ENCODE peak calls at places on chromosome 13, in eight cellular contexts. A, E, T, L, W, K, D and P are unnamed samples.

GRCh38 chr13:52195052-52195837 is 35.8 kb upstream of the NEK3 start:
- DNase-seq in T (peak; percentile 82), W (peak; percentile 50), E (peak; percentile 48), K (peak; percentile 69), A (peak; percentile 86), L (no peak), D (peak; percentile 68), P (peak; percentile 89)

GRCh38 chr13:32246468-32246867 is 68.7 kb downstream of the ZAR1L start:
- DNase-seq in A (peak; percentile 55), W (peak; percentile 76), D (peak; percentile 48), E (no peak), T (peak; percentile 24), L (peak; percentile 48), K (peak; percentile 63), P (peak; percentile 57)

GRCh38 chr13:99572131-99572530 is 70.9 kb downstream of the TM9SF2 start:
- DNase-seq in A (no peak), T (no peak), L (no peak), E (no peak), W (peak; percentile 4), K (no peak), D (no peak), P (no peak)

GRCh38 chr13:31011193-31011860 is 78.9 kb downstream of the TEX26 start:
- DNase-seq in A (no peak), E (no peak), W (no peak), D (no peak), K (no peak), T (no peak), L (no peak), P (no peak)

GRCh38 chr13:33349314-33349995 is 63.9 kb upstream of the STARD13 start:
- DNase-seq in L (no peak), D (no peak), A (peak; percentile 35), K (peak; percentile 63), T (no peak), E (no peak), W (no peak), P (no peak)

GRCh38 chr13:70191034-70191433 is 82.8 kb upstream of the KLHL1 start:
- DNase-seq in T (no peak), D (no peak), L (no peak), W (no peak), A (no peak), E (no peak), K (no peak), P (no peak)

GRCh38 chr13:99758465-99759162 is 213.0 kb downstream of the ZIC5 start:
- DNase-seq in A (no peak), W (no peak), K (no peak), L (no peak), T (no peak), D (no peak), E (no peak), P (no peak)

GRCh38 chr13:47957073-47957472 is 44.0 kb downstream of the SUCLA2 start:
- DNase-seq in W (no peak), D (no peak), A (no peak), K (no peak), L (no peak), E (no peak), T (no peak), P (no peak)

GRCh38 chr13:74774252-74774651 is 640.0 kb upstream of the KLF12 start:
- DNase-seq in A (no peak), W (peak; percentile 75), T (no peak), L (no peak), E (no peak), D (no peak), K (no peak), P (no peak)

GRCh38 chr13:50156722-50157121 is 141.5 kb downstream of the KCNRG start:
- DNase-seq in K (no peak), L (no peak), D (no peak), W (no peak), A (no peak), T (no peak), E (no peak), P (no peak)

GRCh38 chr13:30934381-30934780 is 1.9 kb downstream of the TEX26 start:
- DNase-seq in L (no peak), T (no peak), E (no peak), D (no peak), W (peak; percentile 14), K (no peak), A (no peak), P (no peak)

GRCh38 chr13:114106991-114107685 is 25.3 kb downstream of the RASA3 start:
- DNase-seq in T (no peak), K (no peak), W (no peak), A (peak; percentile 16), D (no peak), E (no peak), L (no peak), P (peak; percentile 41)

GRCh38 chr13:113846639-113847318 is 17.1 kb downstream of the GAS6 start:
- DNase-seq in K (no peak), W (no peak), L (no peak), E (peak; percentile 28), D (no peak), T (no peak), A (no peak), P (no peak)

GRCh38 chr13:47252627-47253026 is 355.8 kb upstream of the HTR2A start:
- DNase-seq in L (no peak), A (no peak), W (peak; percentile 10), K (no peak), T (no peak), E (no peak), D (no peak), P (no peak)

GRCh38 chr13:77836423-77836822 is 82.2 kb downstream of the EDNRB start:
- DNase-seq in K (no peak), W (peak; percentile 44), T (no peak), L (no peak), E (no peak), A (no peak), D (no peak), P (no peak)

GRCh38 chr13:89401209-89401810 is 1730.1 kb downstream of the SLITRK5 start:
- DNase-seq in L (peak; percentile 58), A (no peak), E (no peak), K (no peak), D (no peak), W (peak; percentile 73), T (no peak), P (no peak)

GRCh38 chr13:27022571-27023311 is 148.9 kb downstream of the USP12 start:
- DNase-seq in L (peak; percentile 91), A (no peak), T (no peak), K (no peak), E (no peak), D (no peak), W (peak; percentile 89), P (no peak)

GRCh38 chr13:30004204-30004603 is 153.8 kb upstream of the UBL3 start:
- DNase-seq in T (no peak), K (no peak), W (peak; percentile 48), E (no peak), L (no peak), D (no peak), A (no peak), P (no peak)

GRCh38 chr13:35718084-35718483 is 241.6 kb upstream of the MAB21L1 start:
- DNase-seq in T (no peak), K (no peak), A (no peak), L (no peak), E (no peak), W (no peak), D (no peak), P (no peak)

GRCh38 chr13:52459668-52460067 is 4.4 kb downstream of the CKAP2 start:
- DNase-seq in L (no peak), T (no peak), D (no peak), W (peak; percentile 86), K (no peak), E (no peak), A (no peak), P (no peak)

GRCh38 chr13:70310720-70311119 is 202.5 kb upstream of the KLHL1 start:
- DNase-seq in W (no peak), T (no peak), A (no peak), E (no peak), K (peak; percentile 21), D (peak; percentile 48), L (no peak), P (no peak)

DNA sequence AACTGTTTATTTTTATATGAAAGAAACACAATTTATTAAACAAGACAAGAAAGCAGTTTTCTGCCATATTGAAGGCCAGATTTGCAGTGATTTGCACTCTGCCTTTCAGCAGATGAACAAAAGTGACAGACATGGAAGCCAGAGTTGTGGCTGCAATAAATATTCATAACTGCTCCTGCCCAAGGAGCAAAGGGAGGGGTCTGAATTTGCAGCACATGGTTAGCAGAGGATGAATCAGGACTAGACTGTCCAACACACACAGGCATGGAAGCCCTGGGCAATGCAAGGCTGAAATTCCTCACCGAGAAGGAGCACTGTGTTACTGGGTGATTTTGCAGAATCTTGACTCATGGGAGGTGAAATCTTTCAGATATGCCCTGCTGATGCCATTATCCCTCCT is 418.2 kb downstream of the DCT start:
- DNase-seq in L (no peak), A (no peak), E (no peak), K (no peak), W (peak; percentile 79), D (no peak), T (no peak), P (no peak)
- H3K4me1 ChIP-seq in L (no peaks in the 10 kb centered on the region), A (no peaks in the 10 kb centered on the region), E (no peaks in the 10 kb centered on the region), K (no peaks in the 10 kb centered on the region), W (peaks cover 12% of the 10 kb centered on the region), D (peaks cover 27% of the 10 kb centered on the region), T (no peaks in the 10 kb centered on the region), P (no peaks in the 10 kb centered on the region)

DNA sequence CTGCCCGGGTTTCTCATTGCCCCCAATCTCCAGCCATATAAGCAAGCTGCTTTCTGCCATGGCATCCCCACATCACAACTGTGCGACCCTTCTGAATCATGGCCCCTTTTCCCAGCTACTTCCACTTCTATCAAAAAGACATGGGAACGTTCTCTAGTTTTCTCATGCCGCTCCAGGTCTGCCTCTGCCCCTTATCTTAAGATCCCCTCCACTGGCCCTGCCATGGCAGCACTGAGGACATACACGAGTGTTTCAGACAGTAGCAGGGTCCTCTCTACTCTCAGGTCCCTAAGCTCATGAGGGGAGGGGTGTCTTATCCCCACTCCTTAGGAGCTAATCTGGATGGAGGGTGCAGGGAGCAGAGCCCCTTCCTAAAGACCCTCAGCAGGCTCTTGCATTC is 5.5 kb upstream of the AMER2 start:
- DNase-seq in T (no peak), E (no peak), W (no peak), D (no peak), L (no peak), A (no peak), K (no peak), P (no peak)
- H3K27ac ChIP-seq in T (no peak overlapping the region), E (no peak overlapping the region), W (no peak overlapping the region), D (no peak overlapping the region), L (no peak overlapping the region), A (no peak overlapping the region), K (no peak overlapping the region), P (no peak overlapping the region)

DNA sequence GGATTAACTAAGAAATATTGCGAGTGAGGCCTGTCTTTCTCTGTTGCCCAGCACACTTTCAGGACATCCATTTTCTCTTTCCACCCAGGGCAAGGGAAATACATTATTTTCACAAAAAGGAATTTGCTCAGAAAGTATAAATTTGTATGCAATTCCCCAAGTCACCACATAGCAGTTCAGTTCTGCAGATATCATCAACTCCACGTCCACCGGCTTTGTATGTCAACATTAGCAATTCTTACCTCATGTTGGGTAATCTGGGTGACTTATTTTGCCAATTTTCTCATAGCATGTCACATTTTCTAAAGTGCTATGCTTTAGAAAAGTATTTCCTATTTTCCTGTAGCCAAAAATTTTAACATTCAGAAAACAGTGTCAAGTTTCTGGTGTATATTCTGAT is 501.8 kb downstream of the EFNB2 start:
- DNase-seq in D (no peak), L (peak; percentile 47), K (no peak), A (no peak), T (no peak), W (peak; percentile 59), E (no peak), P (no peak)
- TF ChIP-seq CTCF in D (peak; percentile 47), L (peak; percentile 34), K (no peak), A (no peak), T (no peak), W (peak; percentile 29), E (no peak), P (no peak)

GRCh38 chr13:66805657-66806056 is 424.5 kb downstream of the PCDH9 start:
- DNase-seq in W (peak; percentile 54), T (no peak), E (no peak), K (no peak), D (no peak), A (peak; percentile 19), L (no peak), P (no peak)
- H3K4me1 ChIP-seq in W (no peaks in the 10 kb centered on the region), T (peaks cover 21% of the 10 kb centered on the region), E (no peaks in the 10 kb centered on the region), K (no peaks in the 10 kb centered on the region), D (peaks cover 6% of the 10 kb centered on the region), A (no peaks in the 10 kb centered on the region), L (no peaks in the 10 kb centered on the region), P (no peaks in the 10 kb centered on the region)